ENCODE peak calls at places on chromosomes 16 and 17, in six cellular contexts. D is lower lobe of right lung; I is Right ventricle myocardium superior; Q is gastroesophageal sphincter; A is naive thymus-derived CD4-positive, alpha-beta T cell; R is stimulated activated effector memory CD8-positive, alpha-beta T cell treated with anti-CD3 and anti-CD28 coated beads, Interleukin-12 subunit alpha, Interleukin-12 subunit beta, amount 100 ng/mL, for 72 hours. K is an unnamed sample.
A peak's percentile ranks its signal among the peaks of the same experiment; 100 is the strongest.

GRCh38 chr17:65593870-65594584 is 32.6 kb upstream of the AXIN2 start:
- ATAC-seq in Q (no peak), A (peak; percentile 44), D (no peak), R (no peak), I (no peak), K (no peak)

GRCh38 chr16:81707411-81708321 is 71.4 kb upstream of the PLCG2 start:
- ATAC-seq in A (no peak), D (no peak), R (peak; percentile 5), Q (peak; percentile 35), I (peak; percentile 29), K (peak; percentile 65)

GRCh38 chr17:1298616-1299015 is 19.2 kb downstream of the TRARG1 start:
- ATAC-seq in I (no peak), D (peak; percentile 34), A (peak; percentile 42), R (peak; percentile 39), Q (no peak), K (no peak)

GRCh38 chr17:7856081-7856791 is 1.1 kb downstream of the NAA38 start:
- ATAC-seq in D (no peak), A (no peak), R (no peak), Q (no peak), I (no peak), K (no peak)

GRCh38 chr17:50981279-50981678 is 115.1 kb upstream of the TOB1 start:
- ATAC-seq in A (no peak), Q (no peak), R (no peak), D (no peak), I (no peak), K (no peak)

GRCh38 chr16:12350945-12351344 is 374.4 kb downstream of the SNX29 start:
- ATAC-seq in A (no peak), I (no peak), Q (no peak), R (no peak), D (no peak), K (no peak)

GRCh38 chr17:64037802-64038201 is 17.4 kb upstream of the ICAM2 start:
- ATAC-seq in I (no peak), D (no peak), A (no peak), R (no peak), Q (no peak), K (no peak)

GRCh38 chr17:19285218-19285900 is 48.2 kb downstream of the EPN2 start:
- ATAC-seq in I (no peak), A (no peak), R (no peak), D (no peak), Q (no peak), K (no peak)

GRCh38 chr16:55663770-55664677 is 8.2 kb downstream of the SLC6A2 start:
- ATAC-seq in A (no peak), Q (no peak), I (no peak), D (no peak), R (no peak), K (peak; percentile 68)

GRCh38 chr17:16294560-16294959 is 58.7 kb downstream of the CENPV start:
- ATAC-seq in R (no peak), D (no peak), Q (no peak), A (no peak), I (no peak), K (no peak)

GRCh38 chr16:9015489-9015888 is 51.8 kb upstream of the USP7 start:
- ATAC-seq in D (no peak), R (no peak), Q (no peak), A (no peak), I (no peak), K (no peak)

GRCh38 chr17:63078707-63079106 is 112.7 kb downstream of the TANC2 start:
- ATAC-seq in I (no peak), A (no peak), R (no peak), D (no peak), Q (no peak), K (no peak)

GRCh38 chr17:9517396-9517795 is 58.2 kb downstream of the STX8 start:
- ATAC-seq in D (no peak), R (peak; percentile 60), A (peak; percentile 73), I (no peak), Q (no peak), K (no peak)

GRCh38 chr17:18314059-18314730 is 599 bp downstream of the TOP3A start:
- ATAC-seq in I (no peak), R (peak; percentile 19), D (peak; percentile 1), A (peak; percentile 1), Q (no peak), K (no peak)

GRCh38 chr17:19975601-19976000 is 2.0 kb downstream of the AKAP10 start:
- ATAC-seq in R (no peak), I (no peak), A (no peak), Q (no peak), D (no peak), K (no peak)

GRCh38 chr17:13640559-13640958 is 38.8 kb upstream of the HS3ST3A1 start:
- ATAC-seq in R (no peak), Q (no peak), A (no peak), D (no peak), I (no peak), K (no peak)

GRCh38 chr17:30413109-30413508 is 34.4 kb downstream of the CPD start:
- ATAC-seq in R (peak; percentile 100), A (no peak), Q (no peak), D (no peak), I (no peak), K (peak; percentile 64)

GRCh38 chr17:63927464-63928171 is 4.5 kb downstream of the CD79B start:
- ATAC-seq in Q (no peak), A (no peak), R (no peak), I (no peak), D (no peak), K (no peak)

GRCh38 chr17:31538080-31538762 is 146.7 kb downstream of the RAB11FIP4 start:
- ATAC-seq in I (no peak), Q (no peak), D (peak; percentile 3), R (no peak), A (no peak), K (peak; percentile 46)

GRCh38 chr17:46977348-46977747 is 1.7 kb downstream of the RPRML start:
- ATAC-seq in D (no peak), Q (no peak), A (no peak), I (no peak), R (no peak), K (peak; percentile 45)

GRCh38 chr17:76191891-76192290 is 48.4 kb downstream of the RNF157 start:
- ATAC-seq in I (no peak), Q (no peak), A (peak; percentile 96), D (no peak), R (peak; percentile 93), K (no peak)

GRCh38 chr17:1498233-1498632 is 5.7 kb upstream of the MYO1C start:
- ATAC-seq in D (no peak), I (no peak), Q (no peak), A (no peak), R (no peak), K (no peak)

GRCh38 chr16:1993731-1994131 is 4.0 kb downstream of the SYNGR3 start:
- ATAC-seq in D (no peak), I (no peak), R (peak; percentile 46), A (no peak), Q (no peak), K (peak; percentile 39)

K was measured in esophagus mucosa.